ENCODE peak calls at places on chromosome 4, in six cellular contexts. H, N, A, L, Q and F are unnamed samples.
A peak's percentile ranks its signal among the peaks of the same experiment; 100 is the strongest.

GRCh38 chr4:26069218-26069617 is 155.2 kb downstream of the SMIM20 start:
- DNase-seq in Q (no peak), A (no peak), H (no peak), L (no peak), N (peak; percentile 7), F (no peak)

GRCh38 chr4:2835978-2836377 is 7.7 kb upstream of the ADD1 start:
- DNase-seq in A (no peak), L (no peak), N (no peak), H (no peak), Q (no peak), F (no peak)

GRCh38 chr4:116688536-116688935 is 396.8 kb downstream of the TRAM1L1 start:
- DNase-seq in Q (no peak), H (no peak), L (no peak), A (no peak), N (no peak), F (no peak)

GRCh38 chr4:143294310-143294709 is 42.4 kb upstream of the GAB1 start:
- DNase-seq in A (no peak), H (no peak), L (no peak), N (no peak), Q (no peak), F (no peak)

GRCh38 chr4:175290401-175290800 is 372.2 kb downstream of the ADAM29 start:
- DNase-seq in N (no peak), H (no peak), Q (no peak), A (no peak), L (no peak), F (no peak)

GRCh38 chr4:53119685-53120084 is 246.2 kb downstream of the SCFD2 start:
- DNase-seq in L (no peak), H (no peak), N (peak; percentile 65), A (no peak), Q (no peak), F (no peak)

GRCh38 chr4:73406548-73406875 is 2.4 kb downstream of the ALB start:
- DNase-seq in H (no peak), Q (no peak), L (no peak), A (no peak), N (no peak), F (no peak)

GRCh38 chr4:8906668-8906970 is 35.0 kb upstream of the HMX1 start:
- DNase-seq in L (no peak), Q (no peak), A (no peak), N (no peak), H (no peak), F (no peak)

GRCh38 chr4:83356899-83357661 is 22.4 kb upstream of the HPSE start:
- DNase-seq in H (no peak), A (no peak), Q (no peak), N (no peak), L (no peak), F (no peak)

GRCh38 chr4:139720806-139721205 is 55.2 kb downstream of the MGST2 start:
- DNase-seq in A (no peak), L (no peak), Q (no peak), H (no peak), N (no peak), F (no peak)
- TF ChIP-seq CTCF in A (no peak), L (no peak), Q (no peak), H (no peak), N (no peak), F (no peak)

GRCh38 chr4:18568600-18568999 is 547.0 kb upstream of the LCORL start:
- DNase-seq in A (no peak), H (no peak), N (peak; percentile 12), L (no peak), Q (no peak), F (no peak)
- TF ChIP-seq CTCF in A (no peak), H (no peak), N (no peak), L (no peak), Q (no peak), F (no peak)

DNA sequence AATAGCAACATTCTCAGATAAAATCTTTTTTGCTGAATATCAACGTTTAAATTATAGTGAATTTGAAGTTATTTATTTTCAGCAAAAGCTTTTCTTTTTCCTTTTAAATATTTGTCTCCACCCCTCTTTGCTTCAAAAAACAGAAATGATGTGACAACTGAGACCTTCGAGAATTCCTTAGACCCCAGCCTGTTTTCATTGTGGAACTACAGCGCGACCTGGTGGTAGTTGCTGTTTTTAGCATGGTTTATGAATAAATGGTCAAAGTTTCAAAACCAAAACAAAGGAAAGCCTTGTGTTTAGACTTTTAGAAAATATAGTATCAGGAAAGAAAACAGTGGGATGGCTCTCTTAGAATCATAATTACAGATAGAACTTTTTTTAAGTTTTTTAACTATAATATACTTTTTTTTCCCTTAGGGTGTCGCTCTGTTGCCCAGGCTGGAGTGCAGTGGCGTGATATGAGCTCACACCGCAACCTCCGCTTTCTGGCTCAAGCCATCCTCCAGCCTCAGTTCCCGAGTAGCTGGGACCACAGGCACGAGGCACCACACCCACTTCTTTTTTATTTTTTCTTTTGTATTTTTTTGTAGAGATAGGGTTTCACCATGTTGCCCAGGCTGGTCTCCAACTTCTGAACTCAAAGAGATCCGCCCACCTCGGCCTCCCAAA is 26.8 kb upstream of the TMEM184C start:
- DNase-seq in H (peak; percentile 32), Q (peak; percentile 25), L (peak; percentile 59), A (peak; percentile 36), N (peak; percentile 75), F (no peak)
- TF ChIP-seq CTCF in H (peak; percentile 75), Q (peak; percentile 75), L (peak; percentile 38), A (peak; percentile 62), N (peak; percentile 71), F (peak; percentile 62)

GRCh38 chr4:786861-787300 is 39.0 kb downstream of the CPLX1 start:
- DNase-seq in A (no peak), N (no peak), H (no peak), Q (no peak), L (peak; percentile 45), F (no peak)
- TF ChIP-seq CTCF in A (no peak), N (peak; percentile 20), H (no peak), Q (peak; percentile 6), L (peak; percentile 34), F (no peak)

GRCh38 chr4:139403457-139403856 is 50.5 kb upstream of the RAB33B start:
- DNase-seq in A (no peak), H (no peak), Q (no peak), N (no peak), L (no peak), F (no peak)
- TF ChIP-seq CTCF in A (no peak), H (no peak), Q (no peak), N (no peak), L (no peak), F (no peak)

GRCh38 chr4:186948361-186949291 is 225.0 kb upstream of the FAT1 start:
- DNase-seq in L (no peak), Q (no peak), H (peak; percentile 9), N (peak; percentile 37), A (no peak), F (no peak)
- TF ChIP-seq CTCF in L (peak; percentile 20), Q (no peak), H (no peak), N (peak; percentile 60), A (no peak), F (no peak)

GRCh38 chr4:154314248-154314647 is 177.4 kb downstream of the DCHS2 start:
- DNase-seq in L (peak; percentile 21), A (no peak), N (peak; percentile 39), H (no peak), Q (no peak), F (no peak)
- TF ChIP-seq CTCF in L (no peak), A (no peak), N (peak; percentile 21), H (peak; percentile 27), Q (peak; percentile 7), F (no peak)

GRCh38 chr4:183329954-183330742 is 7.9 kb upstream of the CLDN24 start:
- DNase-seq in L (no peak), N (no peak), H (no peak), Q (no peak), A (no peak), F (no peak)
- TF ChIP-seq CTCF in L (no peak), N (no peak), H (no peak), Q (no peak), A (no peak), F (no peak)